ENCODE peak calls at places on chromosomes 7 and 10, in four cellular contexts. One of them, this sample, is unnamed.

GRCh38 chr7:22016547-22016946 is 70.8 kb upstream of the CDCA7L start:
- DNase-seq in astrocyte of the spinal cord: no peak
- DNase-seq in dorsolateral prefrontal cortex: no peak
- DNase-seq in transverse colon: no peak
- DNase-seq in this sample: no peak

GRCh38 chr7:30135551-30136271 is 925 bp downstream of the MTURN start:
- DNase-seq in astrocyte of the spinal cord: peak
- DNase-seq in dorsolateral prefrontal cortex: peak
- DNase-seq in transverse colon: peak
- DNase-seq in this sample: peak

GRCh38 chr10:90862908-90863514 is 5.2 kb upstream of the HTR7 start:
- DNase-seq in astrocyte of the spinal cord: peak
- DNase-seq in dorsolateral prefrontal cortex: no peak
- DNase-seq in transverse colon: no peak
- DNase-seq in this sample: no peak

GRCh38 chr10:46050956-46051355 is 4.9 kb upstream of the MSMB start:
- DNase-seq in astrocyte of the spinal cord: no peak
- DNase-seq in dorsolateral prefrontal cortex: no peak
- DNase-seq in transverse colon: no peak
- DNase-seq in this sample: no peak

GRCh38 chr7:47344171-47344955 is 237.5 kb downstream of the TNS3 start:
- DNase-seq in astrocyte of the spinal cord: no peak
- DNase-seq in dorsolateral prefrontal cortex: no peak
- DNase-seq in transverse colon: peak
- DNase-seq in this sample: no peak

GRCh38 chr10:119398996-119399395 is 143.5 kb downstream of the RGS10 start:
- DNase-seq in astrocyte of the spinal cord: no peak
- DNase-seq in dorsolateral prefrontal cortex: no peak
- DNase-seq in transverse colon: no peak
- DNase-seq in this sample: no peak

GRCh38 chr7:17185690-17186070 is 112.8 kb upstream of the AHR start:
- DNase-seq in astrocyte of the spinal cord: peak
- DNase-seq in dorsolateral prefrontal cortex: no peak
- DNase-seq in transverse colon: no peak
- DNase-seq in this sample: no peak

GRCh38 chr10:33229252-33229943 is 105.1 kb downstream of the NRP1 start:
- DNase-seq in astrocyte of the spinal cord: peak
- DNase-seq in dorsolateral prefrontal cortex: no peak
- DNase-seq in transverse colon: no peak
- DNase-seq in this sample: no peak

GRCh38 chr10:84957427-84957826 is 629.0 kb downstream of the CCSER2 start:
- DNase-seq in astrocyte of the spinal cord: no peak
- DNase-seq in dorsolateral prefrontal cortex: no peak
- DNase-seq in transverse colon: no peak
- DNase-seq in this sample: no peak

GRCh38 chr7:98670186-98670585 is 53.1 kb downstream of the NPTX2 start:
- DNase-seq in astrocyte of the spinal cord: no peak
- DNase-seq in dorsolateral prefrontal cortex: no peak
- DNase-seq in transverse colon: no peak
- DNase-seq in this sample: no peak

GRCh38 chr7:84528756-84529479 is 334.3 kb upstream of the SEMA3A start:
- DNase-seq in astrocyte of the spinal cord: no peak
- DNase-seq in dorsolateral prefrontal cortex: no peak
- DNase-seq in transverse colon: no peak
- DNase-seq in this sample: no peak

GRCh38 chr7:123795917-123796316 is 47.1 kb upstream of the WASL start:
- DNase-seq in astrocyte of the spinal cord: no peak
- DNase-seq in dorsolateral prefrontal cortex: no peak
- DNase-seq in transverse colon: no peak
- DNase-seq in this sample: no peak

GRCh38 chr7:123796568-123796967 is 47.8 kb upstream of the WASL start:
- DNase-seq in astrocyte of the spinal cord: no peak
- DNase-seq in dorsolateral prefrontal cortex: no peak
- DNase-seq in transverse colon: no peak
- DNase-seq in this sample: no peak

GRCh38 chr7:123798527-123799188 is 46.3 kb upstream of the HYAL4 start:
- DNase-seq in astrocyte of the spinal cord: no peak
- DNase-seq in dorsolateral prefrontal cortex: no peak
- DNase-seq in transverse colon: no peak
- DNase-seq in this sample: no peak

GRCh38 chr7:123802249-123802648 is 42.7 kb upstream of the HYAL4 start:
- DNase-seq in astrocyte of the spinal cord: no peak
- DNase-seq in dorsolateral prefrontal cortex: no peak
- DNase-seq in transverse colon: no peak
- DNase-seq in this sample: no peak

DNA sequence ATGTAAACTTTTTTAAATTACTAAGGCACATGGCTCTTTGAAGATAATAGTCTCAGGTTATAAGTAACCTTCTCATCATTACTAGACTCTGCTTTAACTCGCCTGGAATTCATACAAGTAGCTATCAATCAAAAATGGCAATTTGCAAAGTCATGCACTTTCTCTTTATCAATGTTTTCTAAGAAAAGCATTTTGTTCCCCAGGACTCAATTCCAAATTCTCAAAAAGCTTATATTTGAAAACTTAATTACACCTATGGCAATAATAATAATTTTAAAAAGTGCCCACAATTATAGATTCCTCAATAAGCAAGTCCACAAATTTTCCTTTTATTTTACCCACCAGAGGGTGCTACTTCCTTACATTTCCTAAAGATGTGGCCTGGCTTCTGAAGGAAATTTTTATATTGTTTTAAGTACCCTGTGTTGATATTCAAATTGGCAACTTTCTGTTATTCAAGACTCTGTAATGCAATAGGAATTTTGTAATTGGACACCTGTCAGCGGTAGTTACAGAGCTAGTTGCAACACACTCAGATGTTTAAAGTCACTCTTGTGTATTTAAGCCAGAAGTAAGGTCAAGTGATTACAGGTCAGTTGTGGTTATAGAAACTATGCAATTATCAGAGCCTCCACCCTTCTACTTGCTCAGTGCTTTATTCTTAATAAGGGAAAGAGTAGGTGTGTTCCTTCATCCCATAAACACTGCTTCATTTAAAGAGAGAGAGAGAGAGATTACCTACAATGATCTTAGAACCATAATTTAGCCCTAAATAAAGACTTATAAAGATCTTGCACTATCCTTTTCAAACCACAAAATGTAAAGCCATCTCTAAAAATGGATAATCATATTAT is 47.1 kb upstream of the HYAL4 start:
- DNase-seq in astrocyte of the spinal cord: peak
- DNase-seq in dorsolateral prefrontal cortex: no peak
- DNase-seq in transverse colon: no peak
- DNase-seq in this sample: no peak
- TF ChIP-seq CTCF in astrocyte of the spinal cord: peak
- TF ChIP-seq CTCF in dorsolateral prefrontal cortex: peak
- TF ChIP-seq CTCF in transverse colon: peak
- TF ChIP-seq CTCF in this sample: peak

DNA sequence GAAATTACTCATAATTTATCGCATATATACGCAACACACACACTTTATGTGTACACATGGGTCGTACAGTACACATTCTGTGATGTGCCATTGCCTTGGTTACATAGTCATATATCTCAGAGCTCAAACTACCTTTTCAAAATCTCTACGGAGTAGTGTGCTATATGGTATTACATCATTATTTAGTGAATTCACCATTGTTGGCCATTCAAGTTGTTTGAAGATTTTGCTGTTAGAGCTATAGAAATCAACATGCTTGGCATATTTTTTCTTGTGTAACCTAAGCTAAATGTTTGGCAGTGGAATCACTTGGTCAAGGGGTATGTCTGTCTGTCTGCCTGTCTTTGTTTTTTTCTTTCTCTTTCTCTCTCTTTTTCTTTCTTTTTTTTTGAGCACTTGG is 42.0 kb upstream of the MMD2 start:
- DNase-seq in astrocyte of the spinal cord: no peak
- DNase-seq in dorsolateral prefrontal cortex: no peak
- DNase-seq in transverse colon: no peak
- DNase-seq in this sample: no peak
- TF ChIP-seq CTCF in astrocyte of the spinal cord: no peak
- TF ChIP-seq CTCF in dorsolateral prefrontal cortex: no peak
- TF ChIP-seq CTCF in transverse colon: no peak
- TF ChIP-seq CTCF in this sample: no peak

DNA sequence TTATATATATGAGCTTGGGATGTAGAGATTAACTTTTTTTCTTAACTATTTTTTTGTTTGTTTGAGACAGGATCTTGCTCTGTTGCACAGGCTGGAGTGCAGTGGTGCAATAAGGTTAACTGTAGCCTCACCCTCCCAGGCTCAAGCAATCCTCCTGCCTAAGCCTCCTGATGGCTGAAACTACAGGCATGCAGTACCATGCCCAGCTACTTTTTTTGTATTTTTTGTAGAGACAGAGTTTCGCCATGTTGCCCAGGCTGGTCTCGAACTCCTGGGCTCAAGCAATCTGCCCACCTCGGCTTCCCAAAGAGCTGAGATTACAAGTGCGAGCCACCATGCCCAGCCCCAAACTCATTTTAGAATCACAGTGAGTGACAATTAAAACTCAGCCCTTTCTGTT is 105.2 kb downstream of the CUBN start:
- DNase-seq in astrocyte of the spinal cord: peak
- DNase-seq in dorsolateral prefrontal cortex: no peak
- DNase-seq in transverse colon: no peak
- DNase-seq in this sample: no peak
- TF ChIP-seq CTCF in astrocyte of the spinal cord: no peak
- TF ChIP-seq CTCF in dorsolateral prefrontal cortex: no peak
- TF ChIP-seq CTCF in transverse colon: no peak
- TF ChIP-seq CTCF in this sample: no peak

GRCh38 chr7:130559184-130559583 is 67.3 kb downstream of the MEST start:
- DNase-seq in astrocyte of the spinal cord: no peak
- DNase-seq in dorsolateral prefrontal cortex: no peak
- DNase-seq in transverse colon: no peak
- DNase-seq in this sample: no peak

GRCh38 chr7:130566898-130567280 is 75.0 kb downstream of the MEST start:
- DNase-seq in astrocyte of the spinal cord: no peak
- DNase-seq in dorsolateral prefrontal cortex: no peak
- DNase-seq in transverse colon: no peak
- DNase-seq in this sample: no peak

GRCh38 chr7:130566168-130566897 is 74.4 kb downstream of the MEST start:
- DNase-seq in astrocyte of the spinal cord: peak
- DNase-seq in dorsolateral prefrontal cortex: no peak
- DNase-seq in transverse colon: no peak
- DNase-seq in this sample: no peak

GRCh38 chr7:130560972-130561371 is 69.1 kb downstream of the MEST start:
- DNase-seq in astrocyte of the spinal cord: peak
- DNase-seq in dorsolateral prefrontal cortex: no peak
- DNase-seq in transverse colon: no peak
- DNase-seq in this sample: no peak
- TF ChIP-seq CTCF in astrocyte of the spinal cord: no peak
- TF ChIP-seq CTCF in dorsolateral prefrontal cortex: no peak
- TF ChIP-seq CTCF in transverse colon: peak
- TF ChIP-seq CTCF in this sample: no peak

GRCh38 chr10:73217628-73218027 is 29.4 kb downstream of the DNAJC9 start:
- DNase-seq in astrocyte of the spinal cord: no peak
- DNase-seq in dorsolateral prefrontal cortex: no peak
- DNase-seq in transverse colon: no peak
- DNase-seq in this sample: no peak
- TF ChIP-seq CTCF in astrocyte of the spinal cord: no peak
- TF ChIP-seq CTCF in dorsolateral prefrontal cortex: no peak
- TF ChIP-seq CTCF in transverse colon: no peak
- TF ChIP-seq CTCF in this sample: no peak

GRCh38 chr10:125144693-125145623 is 15.4 kb downstream of the CTBP2 start:
- DNase-seq in astrocyte of the spinal cord: no peak
- DNase-seq in dorsolateral prefrontal cortex: no peak
- DNase-seq in transverse colon: no peak
- DNase-seq in this sample: no peak
- TF ChIP-seq CTCF in astrocyte of the spinal cord: peak
- TF ChIP-seq CTCF in dorsolateral prefrontal cortex: peak
- TF ChIP-seq CTCF in transverse colon: peak
- TF ChIP-seq CTCF in this sample: peak

GRCh38 chr10:31031205-31031665 is 430 bp downstream of the ZNF438 start:
- DNase-seq in astrocyte of the spinal cord: no peak
- DNase-seq in dorsolateral prefrontal cortex: no peak
- DNase-seq in transverse colon: no peak
- DNase-seq in this sample: no peak
- TF ChIP-seq CTCF in astrocyte of the spinal cord: no peak
- TF ChIP-seq CTCF in dorsolateral prefrontal cortex: peak
- TF ChIP-seq CTCF in transverse colon: peak
- TF ChIP-seq CTCF in this sample: no peak

DNA sequence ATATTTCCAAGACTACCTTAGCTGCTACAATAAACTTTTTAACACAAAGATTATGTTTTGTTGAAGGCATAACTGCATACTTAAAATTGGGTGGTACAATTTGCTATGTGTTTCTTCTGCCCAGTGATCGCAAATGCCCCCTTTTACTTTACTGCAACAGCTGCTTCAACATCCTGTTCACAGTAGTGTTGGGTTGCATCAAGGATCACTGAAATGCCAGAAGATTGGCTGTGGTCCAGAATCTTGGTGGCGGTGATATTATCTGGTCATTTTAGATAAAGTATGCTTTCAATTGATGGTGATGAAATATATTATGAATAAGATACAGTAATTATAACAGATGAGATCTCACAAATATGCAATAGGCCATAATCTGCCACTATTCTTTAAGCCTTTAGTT is 30.0 kb upstream of the ING3 start:
- DNase-seq in astrocyte of the spinal cord: no peak
- DNase-seq in dorsolateral prefrontal cortex: no peak
- DNase-seq in transverse colon: no peak
- DNase-seq in this sample: no peak
- TF ChIP-seq CTCF in astrocyte of the spinal cord: no peak
- TF ChIP-seq CTCF in dorsolateral prefrontal cortex: no peak
- TF ChIP-seq CTCF in transverse colon: no peak
- TF ChIP-seq CTCF in this sample: no peak

DNA sequence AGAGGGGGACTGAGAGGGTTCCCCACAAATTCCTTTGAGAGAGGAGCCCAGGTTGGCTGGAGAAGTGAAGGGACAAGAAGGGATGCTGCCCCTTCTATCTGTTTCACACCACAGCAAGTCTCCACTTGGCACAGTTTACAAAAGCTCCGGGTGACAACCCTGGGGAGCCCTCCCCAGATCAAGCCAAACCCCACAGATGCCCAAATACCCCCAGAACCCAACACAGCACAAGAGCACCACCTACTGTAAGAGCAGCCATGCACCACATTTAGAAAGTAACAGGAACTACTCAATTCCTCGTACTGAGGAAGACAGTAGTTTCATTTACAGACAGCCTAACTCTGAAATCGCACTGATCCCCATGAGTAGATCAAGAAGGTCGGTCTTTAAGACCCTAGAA is 67.8 kb upstream of the ATP6V0A4 start:
- DNase-seq in astrocyte of the spinal cord: no peak
- DNase-seq in dorsolateral prefrontal cortex: no peak
- DNase-seq in transverse colon: no peak
- DNase-seq in this sample: no peak
- TF ChIP-seq CTCF in astrocyte of the spinal cord: peak
- TF ChIP-seq CTCF in dorsolateral prefrontal cortex: no peak
- TF ChIP-seq CTCF in transverse colon: no peak
- TF ChIP-seq CTCF in this sample: no peak

This sample was measured in progenitor cell of endocrine pancreas.